ENCODE peak calls at places on chromosomes 1 and 21, in nine cellular contexts. F is BJ; V is retinal pigment epithelial cell; K is CD8-positive, alpha-beta T cell; Y is cardiac fibroblast; U is progenitor cell of endocrine pancreas; M is esophagus muscularis mucosa; A is astrocyte of the spinal cord; X is uterus. P is an unnamed sample.

GRCh38 chr1:198577444-198577843 is 37.0 kb upstream of the ATP6V1G3 start:
- DNase-seq in F (peak), V (no peak), K (no peak), Y (peak), U (no peak), M (no peak), A (peak), X (no peak), P (no peak)

GRCh38 chr21:43361127-43361492 is 65.8 kb downstream of the SIK1 start:
- DNase-seq in F (no peak), V (no peak), K (no peak), Y (no peak), U (no peak), M (no peak), A (no peak), X (no peak), P (peak)

GRCh38 chr1:197614916-197615692 is 160.2 kb downstream of the DENND1B start:
- DNase-seq in F (peak), V (no peak), K (no peak), Y (peak), U (no peak), M (no peak), A (peak), X (no peak), P (peak)

GRCh38 chr21:37566790-37567725 is 200.5 kb downstream of the DYRK1A start:
- DNase-seq in F (no peak), V (no peak), K (no peak), Y (peak), U (no peak), M (peak), A (no peak), X (no peak), P (no peak)

GRCh38 chr21:33427051-33427450 is 23.8 kb downstream of the IFNGR2 start:
- DNase-seq in F (no peak), V (no peak), K (no peak), Y (no peak), U (no peak), M (no peak), A (no peak), X (no peak), P (no peak)

GRCh38 chr1:16173447-16174260 is 17.8 kb upstream of the EPHA2 start:
- DNase-seq in F (no peak), V (no peak), K (no peak), Y (peak), U (no peak), M (no peak), A (peak), X (no peak), P (no peak)

GRCh38 chr1:112318263-112318662 is 77.8 kb upstream of the CTTNBP2NL start:
- DNase-seq in F (no peak), V (no peak), K (no peak), Y (no peak), U (no peak), M (no peak), A (no peak), X (no peak), P (no peak)

GRCh38 chr1:236007781-236008180 is 57.1 kb downstream of the NID1 start:
- DNase-seq in F (no peak), V (no peak), K (no peak), Y (no peak), U (no peak), M (no peak), A (no peak), X (no peak), P (no peak)

GRCh38 chr1:218752126-218752525 is 407.0 kb downstream of the TGFB2 start:
- DNase-seq in F (no peak), V (no peak), K (no peak), Y (no peak), U (no peak), M (no peak), A (no peak), X (no peak), P (no peak)

GRCh38 chr1:93328809-93329477 is 16.8 kb upstream of the DR1 start:
- DNase-seq in F (peak), V (no peak), K (no peak), Y (no peak), U (no peak), M (no peak), A (no peak), X (no peak), P (no peak)

GRCh38 chr1:168287237-168287664 is 6.6 kb downstream of the TBX19 start:
- DNase-seq in F (no peak), V (no peak), K (no peak), Y (peak), U (no peak), M (no peak), A (peak), X (no peak), P (no peak)

GRCh38 chr1:111736548-111737215 is 2.5 kb downstream of the INKA2 start:
- DNase-seq in F (no peak), V (no peak), K (no peak), Y (peak), U (no peak), M (no peak), A (no peak), X (no peak), P (no peak)

GRCh38 chr1:162755306-162755705 is 35.2 kb upstream of the HSD17B7 start:
- DNase-seq in F (no peak), V (no peak), K (no peak), Y (no peak), U (no peak), M (no peak), A (no peak), X (no peak), P (no peak)

GRCh38 chr1:162756523-162756922 is 34.0 kb upstream of the HSD17B7 start:
- DNase-seq in F (no peak), V (no peak), K (no peak), Y (peak), U (no peak), M (no peak), A (no peak), X (no peak), P (no peak)

GRCh38 chr1:162753998-162754585 is 36.4 kb upstream of the HSD17B7 start:
- DNase-seq in F (no peak), V (no peak), K (no peak), Y (no peak), U (no peak), M (no peak), A (peak), X (no peak), P (no peak)

GRCh38 chr1:162757476-162757875 is 33.0 kb upstream of the HSD17B7 start:
- DNase-seq in F (no peak), V (no peak), K (no peak), Y (peak), U (no peak), M (no peak), A (peak), X (no peak), P (no peak)

GRCh38 chr1:162753001-162753658 is 37.4 kb upstream of the HSD17B7 start:
- DNase-seq in F (no peak), V (no peak), K (no peak), Y (no peak), U (no peak), M (no peak), A (no peak), X (no peak), P (no peak)
- TF ChIP-seq CTCF in F (no peak), V (no peak), K (no peak), Y (no peak), U (no peak), M (no peak), A (no peak), X (no peak), P (no peak)

DNA sequence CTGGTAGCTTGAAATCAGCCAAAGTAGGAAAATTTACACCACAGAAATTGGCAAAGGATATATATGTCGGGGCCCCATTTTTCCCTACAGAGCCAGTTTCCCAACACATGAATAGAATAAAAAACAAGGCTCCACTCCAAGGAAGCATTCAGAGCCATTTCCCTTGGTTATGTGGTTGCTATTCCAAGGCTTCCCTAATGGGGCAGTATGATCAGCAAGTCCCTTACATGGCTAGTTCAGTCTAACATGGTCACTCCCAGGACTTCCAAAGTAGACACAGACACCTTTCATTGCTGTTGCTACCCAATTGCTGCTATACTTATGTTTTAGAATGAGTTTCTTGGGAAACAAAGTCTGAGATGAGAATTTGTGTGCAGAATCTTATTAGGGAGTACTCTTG is 93.1 kb downstream of the C21orf91 start:
- DNase-seq in F (no peak), V (no peak), K (no peak), Y (no peak), U (no peak), M (no peak), A (no peak), X (no peak), P (no peak)
- TF ChIP-seq CTCF in F (peak), V (peak), K (no peak), Y (peak), U (peak), M (no peak), A (peak), X (no peak), P (no peak)

GRCh38 chr1:113930499-113931161 is 1.5 kb downstream of the HIPK1 start:
- DNase-seq in F (no peak), V (no peak), K (peak), Y (peak), U (no peak), M (no peak), A (peak), X (no peak), P (peak)

GRCh38 chr1:113931456-113931855 is 2.3 kb downstream of the HIPK1 start:
- DNase-seq in F (no peak), V (no peak), K (no peak), Y (peak), U (no peak), M (no peak), A (peak), X (no peak), P (no peak)

GRCh38 chr1:113928950-113929749 is at the start of gene HIPK1:
- DNase-seq in F (no peak), V (peak), K (peak), Y (peak), U (peak), M (peak), A (peak), X (peak), P (peak)

GRCh38 chr1:113928129-113928949 is 785 bp upstream of the HIPK1 start:
- DNase-seq in F (no peak), V (no peak), K (no peak), Y (no peak), U (no peak), M (no peak), A (peak), X (no peak), P (no peak)

DNA sequence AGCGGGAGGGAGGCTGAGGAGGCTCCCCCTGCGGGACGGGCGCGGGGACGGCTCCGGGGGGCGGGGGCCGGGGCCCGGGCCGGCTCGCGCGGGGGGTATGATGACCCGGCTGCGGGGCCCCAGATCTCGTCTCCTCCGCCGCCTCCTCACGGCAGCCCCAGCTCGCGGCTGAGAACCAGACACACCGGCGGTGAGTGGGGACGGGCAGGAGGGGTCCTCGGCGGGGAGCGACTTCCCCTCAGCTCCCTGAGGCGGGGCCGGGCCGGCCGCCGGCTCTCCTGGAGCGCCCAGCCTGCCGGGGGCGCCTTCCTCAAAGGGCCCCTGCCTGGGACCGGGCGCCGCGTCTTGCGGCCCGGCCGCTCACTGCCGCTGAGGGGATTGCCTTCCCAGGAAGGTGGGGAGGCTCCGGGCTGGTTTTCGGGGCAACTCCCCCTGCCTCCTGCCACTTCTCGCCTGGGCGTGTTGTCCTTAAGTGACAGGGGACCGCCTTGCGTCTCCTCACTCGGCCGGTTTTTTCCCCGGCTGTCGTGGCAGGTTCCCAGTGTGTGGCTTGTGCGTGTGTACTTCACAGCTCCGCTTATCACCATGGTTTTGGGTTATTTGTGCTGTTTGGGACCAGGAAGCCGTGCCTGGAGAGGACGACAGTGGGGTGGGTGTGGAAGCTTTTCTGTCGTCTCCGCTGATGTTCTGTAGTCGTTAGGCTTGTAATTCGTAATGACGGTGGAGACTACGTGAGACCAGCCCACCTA is 800 bp downstream of the HIPK1 start:
- DNase-seq in F (no peak), V (no peak), K (peak), Y (peak), U (peak), M (no peak), A (peak), X (no peak), P (no peak)
- TF ChIP-seq CTCF in F (no peak), V (no peak), K (no peak), Y (no peak), U (peak), M (no peak), A (no peak), X (no peak), P (no peak)

GRCh38 chr1:44808063-44808937 is at the start of gene BTBD19:
- DNase-seq in F (no peak), V (peak), K (no peak), Y (peak), U (peak), M (no peak), A (peak), X (peak), P (peak)

GRCh38 chr1:44806025-44806703 is 987 bp downstream of the DYNLT4 start:
- DNase-seq in F (no peak), V (no peak), K (no peak), Y (no peak), U (no peak), M (no peak), A (no peak), X (peak), P (no peak)

GRCh38 chr1:44806704-44807363 is at the start of gene DYNLT4:
- DNase-seq in F (no peak), V (no peak), K (no peak), Y (no peak), U (no peak), M (no peak), A (no peak), X (no peak), P (no peak)

GRCh38 chr1:44808938-44809917 is 905 bp downstream of the BTBD19 start:
- DNase-seq in F (no peak), V (no peak), K (peak), Y (peak), U (no peak), M (no peak), A (peak), X (peak), P (no peak)

GRCh38 chr1:44807364-44808062 is 362 bp upstream of the DYNLT4 start:
- DNase-seq in F (peak), V (peak), K (peak), Y (peak), U (peak), M (peak), A (peak), X (peak), P (peak)
- TF ChIP-seq CTCF in F (no peak), V (no peak), K (no peak), Y (no peak), U (no peak), M (no peak), A (no peak), X (no peak), P (no peak)

P was measured in nephron progenitor cell.